ENCODE peak calls at places on chromosome 14, in four cellular contexts. P is GM12878, V is HepG2, C is K562. W is an unnamed sample.

GRCh38 chr14:61080591-61081010 is 99.6 kb downstream of the SLC38A6 start:
- DNase-seq in P (peak), V (no peak), C (no peak), W (peak)

GRCh38 chr14:91870001-91870400 is 2.7 kb upstream of the TC2N start:
- DNase-seq in P (no peak), V (peak), C (no peak), W (no peak)

GRCh38 chr14:104309657-104310369 is 171.4 kb downstream of the KIF26A start:
- DNase-seq in P (no peak), V (no peak), C (no peak), W (no peak)

GRCh38 chr14:57212919-57213318 is 55.8 kb downstream of the EXOC5 start:
- DNase-seq in P (no peak), V (no peak), C (no peak), W (no peak)

GRCh38 chr14:52910597-52910996 is 40.3 kb downstream of the FERMT2 start:
- DNase-seq in P (no peak), V (no peak), C (no peak), W (no peak)

GRCh38 chr14:98114122-98114895 is 1157.7 kb downstream of the BCL11B start:
- DNase-seq in P (no peak), V (no peak), C (no peak), W (peak)

GRCh38 chr14:28671425-28671824 is 95.2 kb upstream of the FOXG1 start:
- DNase-seq in P (no peak), V (no peak), C (no peak), W (no peak)

GRCh38 chr14:93712838-93713724 is 75.2 kb downstream of the PRIMA1 start:
- DNase-seq in P (no peak), V (no peak), C (no peak), W (no peak)

GRCh38 chr14:57390806-57391562 is 598 bp downstream of the NAA30 start:
- DNase-seq in P (no peak), V (no peak), C (peak), W (peak)

GRCh38 chr14:92539875-92540274 is 26.3 kb downstream of the RIN3 start:
- DNase-seq in P (no peak), V (no peak), C (no peak), W (no peak)

GRCh38 chr14:51704465-51705050 is 52.8 kb downstream of the FRMD6 start:
- DNase-seq in P (no peak), V (no peak), C (no peak), W (peak)

GRCh38 chr14:104268725-104269436 is 130.5 kb downstream of the KIF26A start:
- DNase-seq in P (no peak), V (no peak), C (no peak), W (no peak)

GRCh38 chr14:55170526-55170925 is 20.9 kb downstream of the DLGAP5 start:
- DNase-seq in P (no peak), V (no peak), C (no peak), W (no peak)
- TF ChIP-seq JUNB in P (no peak), V (no peak), C (no peak), W (no peak)

GRCh38 chr14:100669468-100669867 is 57.2 kb upstream of the DLK1 start:
- DNase-seq in P (no peak), V (no peak), C (peak), W (no peak)
- TF ChIP-seq CREB1 in P (no peak), V (no peak), C (no peak), W (no peak)

GRCh38 chr14:58977366-58977765 is 211.1 kb upstream of the DAAM1 start:
- DNase-seq in P (no peak), V (no peak), C (no peak), W (no peak)
- TF ChIP-seq JUNB in P (no peak), V (no peak), C (no peak), W (no peak)

GRCh38 chr14:103139371-103140016 is 16.2 kb downstream of the TNFAIP2 start:
- DNase-seq in P (no peak), V (no peak), C (no peak), W (peak)

GRCh38 chr14:103141117-103141796 is 18.0 kb downstream of the TNFAIP2 start:
- DNase-seq in P (no peak), V (peak), C (peak), W (peak)

GRCh38 chr14:103138483-103139370 is 15.5 kb downstream of the TNFAIP2 start:
- DNase-seq in P (no peak), V (no peak), C (no peak), W (peak)

GRCh38 chr14:103142031-103142430 is 18.8 kb downstream of the TNFAIP2 start:
- DNase-seq in P (no peak), V (no peak), C (no peak), W (no peak)

DNA sequence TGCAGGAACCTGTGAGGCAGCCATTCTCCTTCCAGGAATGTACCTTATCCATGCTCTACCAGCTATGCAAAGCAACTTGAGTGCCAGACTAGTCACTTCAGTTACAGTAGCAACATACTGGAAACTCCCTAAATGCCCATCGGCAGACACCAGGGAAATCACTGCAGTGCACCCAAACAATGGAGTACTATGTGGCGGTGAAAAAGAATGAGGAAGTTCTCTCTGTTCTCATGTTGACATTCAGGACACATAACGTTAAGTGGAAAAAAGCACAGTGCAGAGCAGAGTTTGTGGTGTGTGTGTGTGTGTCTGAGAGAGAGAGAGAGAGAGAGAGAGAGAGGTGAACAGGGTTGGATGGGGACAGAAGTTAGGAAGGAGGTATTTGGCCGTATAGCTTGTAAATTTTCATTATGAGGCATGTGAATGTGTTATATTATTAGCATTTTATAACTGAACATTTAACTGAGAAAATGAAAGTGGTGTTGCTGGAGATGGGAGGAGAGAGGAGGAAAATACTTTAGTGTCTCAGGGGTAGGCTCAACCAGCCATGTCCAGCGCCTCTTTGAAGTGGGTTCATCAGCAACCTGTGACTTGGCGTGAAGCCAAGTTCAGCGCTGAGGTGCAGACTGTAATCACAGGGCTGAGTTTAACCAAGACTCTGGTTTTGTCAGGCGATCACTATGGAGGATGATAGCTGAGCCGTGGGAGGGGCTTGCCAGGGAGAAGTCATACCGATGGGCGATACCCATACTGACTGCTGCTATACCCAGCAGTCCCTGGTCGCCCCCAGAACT is 17.3 kb downstream of the TNFAIP2 start:
- DNase-seq in P (peak), V (peak), C (no peak), W (no peak)
- TF ChIP-seq CREB1 in P (peak), V (no peak), C (no peak), W (no peak)

GRCh38 chr14:44961151-44961729 is 507 bp downstream of the KLHL28 start:
- DNase-seq in P (no peak), V (no peak), C (peak), W (peak)

GRCh38 chr14:44962573-44963528 is 861 bp downstream of the TOGARAM1 start:
- DNase-seq in P (no peak), V (no peak), C (no peak), W (peak)

GRCh38 chr14:44961730-44962572 is at the start of the genes KLHL28 and TOGARAM1:
- DNase-seq in P (peak), V (peak), C (peak), W (peak)

GRCh38 chr14:44966601-44967336 is 4.8 kb downstream of the TOGARAM1 start:
- DNase-seq in P (no peak), V (no peak), C (no peak), W (no peak)

DNA sequence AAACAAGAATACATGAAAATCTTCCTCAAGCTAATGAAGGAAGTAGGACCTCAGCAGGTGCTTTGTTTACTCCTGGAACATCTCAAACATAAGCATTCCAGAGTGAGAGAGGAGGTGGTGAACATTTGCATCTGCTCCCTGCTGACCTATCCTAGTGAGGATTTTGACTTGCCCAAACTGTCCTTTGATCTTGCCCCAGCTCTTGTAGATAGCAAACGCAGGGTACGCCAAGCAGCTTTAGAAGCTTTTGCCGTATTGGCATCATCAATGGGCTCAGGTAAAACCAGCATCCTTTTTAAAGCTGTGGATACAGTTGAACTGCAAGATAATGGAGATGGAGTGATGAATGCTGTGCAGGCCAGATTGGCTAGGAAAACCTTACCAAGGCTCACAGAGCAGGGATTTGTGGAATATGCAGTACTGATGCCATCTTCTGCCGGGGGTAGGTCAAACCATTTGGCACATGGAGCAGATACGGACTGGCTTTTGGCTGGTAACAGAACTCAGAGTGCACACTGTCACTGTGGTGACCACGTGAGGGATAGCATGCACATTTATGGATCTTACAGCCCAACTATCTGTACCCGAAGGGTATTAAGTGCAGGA is 1.9 kb downstream of the TOGARAM1 start:
- DNase-seq in P (no peak), V (peak), C (no peak), W (peak)
- TF ChIP-seq JUNB in P (no peak), V (no peak), C (no peak), W (no peak)